ENCODE peak calls at places on chromosome 6, in four cellular contexts. S is ovary, D is adrenal gland, L is HL-60. G is an unnamed sample.

GRCh38 chr6:168895102-168895812 is 358.4 kb downstream of the THBS2 start:
- DNase-seq in S (peak; percentile 87), D (peak; percentile 75), L (peak; percentile 76), G (peak; percentile 84)

GRCh38 chr6:89503641-89504040 is 70.7 kb downstream of the ANKRD6 start:
- DNase-seq in S (no peak), D (no peak), L (no peak), G (peak; percentile 59)

GRCh38 chr6:99333068-99333467 is 16.4 kb downstream of the FAXC start:
- DNase-seq in S (no peak), D (no peak), L (no peak), G (no peak)

GRCh38 chr6:168368971-168369370 is 49.4 kb upstream of the DACT2 start:
- DNase-seq in S (peak; percentile 23), D (no peak), L (no peak), G (no peak)

GRCh38 chr6:100573169-100573568 is 108.4 kb upstream of the SIM1 start:
- DNase-seq in S (no peak), D (no peak), L (no peak), G (no peak)

GRCh38 chr6:72382602-72383529 is 239.0 kb upstream of the KCNQ5 start:
- DNase-seq in S (no peak), D (no peak), L (no peak), G (no peak)

GRCh38 chr6:31122803-31123706 is 2.8 kb upstream of the CDSN start:
- DNase-seq in S (peak; percentile 94), D (peak; percentile 79), L (no peak), G (peak; percentile 87)

GRCh38 chr6:166707045-166707444 is 80.0 kb upstream of the RPS6KA2 start:
- DNase-seq in S (no peak), D (peak; percentile 40), L (peak; percentile 64), G (peak; percentile 51)

GRCh38 chr6:29014729-29015608 is 9.9 kb upstream of the ZNF311 start:
- DNase-seq in S (peak; percentile 16), D (no peak), L (no peak), G (no peak)

GRCh38 chr6:92767101-92767500 is 652.3 kb downstream of the EPHA7 start:
- DNase-seq in S (no peak), D (no peak), L (no peak), G (no peak)

GRCh38 chr6:137283940-137284910 is 65.0 kb upstream of the IFNGR1 start:
- DNase-seq in S (no peak), D (no peak), L (no peak), G (no peak)

GRCh38 chr6:34584694-34585093 is 28.6 kb upstream of the SPDEF start:
- DNase-seq in S (no peak), D (no peak), L (no peak), G (no peak)

GRCh38 chr6:18028332-18028731 is 40.9 kb upstream of the KIF13A start:
- DNase-seq in S (no peak), D (no peak), L (no peak), G (no peak)

GRCh38 chr6:133184798-133185380 is 56.3 kb upstream of the EYA4 start:
- DNase-seq in S (no peak), D (no peak), L (no peak), G (no peak)

GRCh38 chr6:119110601-119111548 is 32.4 kb upstream of the FAM184A start:
- DNase-seq in S (no peak), D (peak; percentile 58), L (peak; percentile 36), G (peak; percentile 40)

GRCh38 chr6:72245565-72245964 is 359.2 kb downstream of the RIMS1 start:
- DNase-seq in S (no peak), D (no peak), L (no peak), G (no peak)

GRCh38 chr6:106359989-106360409 is 518 bp upstream of the CRYBG1 start:
- DNase-seq in S (no peak), D (no peak), L (no peak), G (no peak)

GRCh38 chr6:109762166-109762565 is 71.1 kb downstream of the FIG4 start:
- DNase-seq in S (no peak), D (no peak), L (no peak), G (no peak)

GRCh38 chr6:95091823-95092436 is 485.4 kb upstream of the MANEA start:
- DNase-seq in S (no peak), D (no peak), L (no peak), G (no peak)

GRCh38 chr6:37678078-37678846 is 19.4 kb downstream of the MDGA1 start:
- DNase-seq in S (no peak), D (no peak), L (no peak), G (no peak)

GRCh38 chr6:133899556-133899955 is 10.6 kb downstream of the TCF21 start:
- DNase-seq in S (no peak), D (no peak), L (no peak), G (no peak)

GRCh38 chr6:39449022-39449421 is 126.5 kb upstream of the KCNK16 start:
- DNase-seq in S (no peak), D (no peak), L (no peak), G (no peak)

GRCh38 chr6:140857734-140858380 is 1274.9 kb upstream of the GJE1 start:
- DNase-seq in S (no peak), D (no peak), L (no peak), G (no peak)

GRCh38 chr6:80594461-80594860 is 488.0 kb downstream of the BCKDHB start:
- DNase-seq in S (no peak), D (no peak), L (no peak), G (no peak)

GRCh38 chr6:9789201-9789600 is 625.7 kb downstream of the TFAP2A start:
- DNase-seq in S (no peak), D (no peak), L (no peak), G (no peak)

GRCh38 chr6:11848852-11849731 is 70.5 kb upstream of the ADTRP start:
- DNase-seq in S (no peak), D (no peak), L (no peak), G (no peak)

GRCh38 chr6:138692058-138692977 is 81.3 kb upstream of the CCDC28A start:
- DNase-seq in S (peak; percentile 74), D (peak; percentile 76), L (peak; percentile 48), G (peak; percentile 65)

GRCh38 chr6:36724514-36725385 is 27.1 kb downstream of the RAB44 start:
- DNase-seq in S (peak; percentile 68), D (peak; percentile 81), L (peak; percentile 55), G (peak; percentile 80)

GRCh38 chr6:139547082-139547776 is 172.8 kb upstream of the CITED2 start:
- DNase-seq in S (no peak), D (no peak), L (no peak), G (no peak)

GRCh38 chr6:32416031-32416430 is 9.1 kb upstream of the BTNL2 start:
- DNase-seq in S (no peak), D (no peak), L (no peak), G (no peak)

GRCh38 chr6:137353346-137353745 is 134.2 kb upstream of the IFNGR1 start:
- DNase-seq in S (no peak), D (no peak), L (no peak), G (no peak)

GRCh38 chr6:73722318-73723060 is 26.5 kb downstream of the CD109 start:
- DNase-seq in S (no peak), D (no peak), L (no peak), G (no peak)

G was measured in lung.